ENCODE peak calls at places on chromosome 20, in five cellular contexts. U, N, A, C and B are unnamed samples.

GRCh38 chr20:39298116-39298515 is 336.0 kb downstream of the DHX35 start:
- DNase-seq in U (no peak), N (no peak), A (no peak), C (no peak), B (no peak)

GRCh38 chr20:61788343-61788742 is 277.3 kb downstream of the TAF4 start:
- DNase-seq in U (no peak), N (no peak), A (no peak), C (no peak), B (no peak)

GRCh38 chr20:1803216-1804128 is 91.7 kb upstream of the SIRPA start:
- DNase-seq in U (peak), N (peak), A (peak), C (no peak), B (peak)

GRCh38 chr20:47295921-47296426 is 60.5 kb downstream of the ZMYND8 start:
- DNase-seq in U (no peak), N (no peak), A (no peak), C (no peak), B (no peak)

GRCh38 chr20:52086878-52087277 is 104.7 kb downstream of the ZFP64 start:
- DNase-seq in U (no peak), N (no peak), A (no peak), C (no peak), B (no peak)

GRCh38 chr20:49586967-49587587 is 19.1 kb upstream of the PTGIS start:
- DNase-seq in U (no peak), N (no peak), A (no peak), C (peak), B (no peak)

GRCh38 chr20:5160882-5161281 is 34.1 kb downstream of the CDS2 start:
- DNase-seq in U (no peak), N (no peak), A (no peak), C (no peak), B (no peak)

GRCh38 chr20:53824779-53825178 is 231.1 kb upstream of the ZNF217 start:
- DNase-seq in U (no peak), N (no peak), A (no peak), C (no peak), B (no peak)